ENCODE peak calls at places on chromosomes 12 and 14, in four cellular contexts. One of them, this sample, is unnamed.

GRCh38 chr12:29783773-29784666 is at the start of gene TMTC1:
- DNase-seq in thoracic aorta: no peak
- DNase-seq in foreskin fibroblast: peak
- DNase-seq in psoas muscle: peak
- DNase-seq in this sample: no peak

GRCh38 chr12:65597527-65597926 is 226.8 kb upstream of the HMGA2 start:
- DNase-seq in foreskin fibroblast: no peak
- DNase-seq in thoracic aorta: no peak
- DNase-seq in psoas muscle: no peak
- DNase-seq in this sample: no peak

GRCh38 chr12:127024791-127025190 is 1242.2 kb upstream of the TMEM132C start:
- DNase-seq in thoracic aorta: no peak
- DNase-seq in psoas muscle: no peak
- DNase-seq in foreskin fibroblast: no peak
- DNase-seq in this sample: no peak

GRCh38 chr14:87896393-87897380 is 96.3 kb downstream of the GALC start:
- DNase-seq in psoas muscle: no peak
- DNase-seq in foreskin fibroblast: peak
- DNase-seq in thoracic aorta: no peak
- DNase-seq in this sample: peak

GRCh38 chr14:29243355-29243754 is 476.8 kb downstream of the FOXG1 start:
- DNase-seq in foreskin fibroblast: peak
- DNase-seq in thoracic aorta: no peak
- DNase-seq in psoas muscle: no peak
- DNase-seq in this sample: no peak

GRCh38 chr14:102984336-102985102 is 62.1 kb downstream of the AMN start:
- DNase-seq in foreskin fibroblast: no peak
- DNase-seq in thoracic aorta: no peak
- DNase-seq in psoas muscle: no peak
- DNase-seq in this sample: no peak

GRCh38 chr12:16297521-16297920 is 20.0 kb upstream of the SLC15A5 start:
- DNase-seq in foreskin fibroblast: no peak
- DNase-seq in thoracic aorta: no peak
- DNase-seq in psoas muscle: no peak
- DNase-seq in this sample: no peak

GRCh38 chr12:49825971-49826421 is 2.2 kb downstream of the NCKAP5L start:
- DNase-seq in thoracic aorta: no peak
- DNase-seq in psoas muscle: no peak
- DNase-seq in foreskin fibroblast: peak
- DNase-seq in this sample: no peak

GRCh38 chr12:124397399-124397679 is 102.4 kb downstream of the RFLNA start:
- DNase-seq in thoracic aorta: no peak
- DNase-seq in psoas muscle: no peak
- DNase-seq in foreskin fibroblast: no peak
- DNase-seq in this sample: no peak

GRCh38 chr14:51869426-51870113 is 9.2 kb downstream of the GNG2 start:
- DNase-seq in foreskin fibroblast: no peak
- DNase-seq in psoas muscle: no peak
- DNase-seq in thoracic aorta: no peak
- DNase-seq in this sample: no peak

GRCh38 chr12:125221602-125222001 is 156.4 kb downstream of the AACS start:
- DNase-seq in foreskin fibroblast: no peak
- DNase-seq in psoas muscle: no peak
- DNase-seq in thoracic aorta: no peak
- DNase-seq in this sample: no peak

GRCh38 chr14:34329281-34329680 is 132.8 kb downstream of the SPTSSA start:
- DNase-seq in psoas muscle: no peak
- DNase-seq in thoracic aorta: no peak
- DNase-seq in foreskin fibroblast: no peak
- DNase-seq in this sample: no peak

GRCh38 chr12:63862187-63863107 is 17.9 kb downstream of the SRGAP1 start:
- DNase-seq in foreskin fibroblast: no peak
- DNase-seq in psoas muscle: no peak
- DNase-seq in thoracic aorta: no peak
- DNase-seq in this sample: no peak

GRCh38 chr12:71385155-71385554 is 54.4 kb upstream of the LGR5 start:
- DNase-seq in psoas muscle: no peak
- DNase-seq in thoracic aorta: no peak
- DNase-seq in foreskin fibroblast: no peak
- DNase-seq in this sample: no peak

GRCh38 chr12:40581889-40582288 is 110.3 kb upstream of the CNTN1 start:
- DNase-seq in psoas muscle: no peak
- DNase-seq in thoracic aorta: no peak
- DNase-seq in foreskin fibroblast: no peak
- DNase-seq in this sample: no peak

GRCh38 chr12:47124451-47124850 is 44.7 kb upstream of the AMIGO2 start:
- DNase-seq in psoas muscle: no peak
- DNase-seq in foreskin fibroblast: peak
- DNase-seq in thoracic aorta: no peak
- DNase-seq in this sample: no peak

GRCh38 chr12:31018106-31018890 is 55.4 kb upstream of the DDX11 start:
- DNase-seq in psoas muscle: no peak
- DNase-seq in thoracic aorta: no peak
- DNase-seq in foreskin fibroblast: no peak
- DNase-seq in this sample: no peak

GRCh38 chr12:115354007-115354452 is 670.1 kb upstream of the TBX3 start:
- DNase-seq in foreskin fibroblast: peak
- DNase-seq in psoas muscle: peak
- DNase-seq in thoracic aorta: peak
- DNase-seq in this sample: no peak

GRCh38 chr12:9406564-9407424 is 198.6 kb upstream of the PZP start:
- DNase-seq in psoas muscle: no peak
- DNase-seq in thoracic aorta: no peak
- DNase-seq in foreskin fibroblast: no peak
- DNase-seq in this sample: no peak

GRCh38 chr12:131827961-131828534 is at the start of gene MMP17:
- DNase-seq in psoas muscle: peak
- DNase-seq in foreskin fibroblast: peak
- DNase-seq in thoracic aorta: no peak
- DNase-seq in this sample: no peak

GRCh38 chr14:61472801-61473376 is 151.5 kb downstream of the PRKCH start:
- DNase-seq in thoracic aorta: no peak
- DNase-seq in psoas muscle: no peak
- DNase-seq in foreskin fibroblast: peak
- DNase-seq in this sample: no peak

GRCh38 chr12:71694099-71694820 is 8.4 kb downstream of the TMEM19 start:
- DNase-seq in foreskin fibroblast: no peak
- DNase-seq in thoracic aorta: no peak
- DNase-seq in psoas muscle: no peak
- DNase-seq in this sample: peak

GRCh38 chr12:120361506-120362208 is 7.3 kb downstream of the MSI1 start:
- DNase-seq in foreskin fibroblast: peak
- DNase-seq in psoas muscle: peak
- DNase-seq in thoracic aorta: no peak
- DNase-seq in this sample: no peak

GRCh38 chr12:15206338-15206737 is 14.9 kb downstream of the RERG start:
- DNase-seq in thoracic aorta: no peak
- DNase-seq in psoas muscle: no peak
- DNase-seq in foreskin fibroblast: no peak
- DNase-seq in this sample: no peak

GRCh38 chr12:15209782-15210181 is 11.4 kb downstream of the RERG start:
- DNase-seq in psoas muscle: no peak
- DNase-seq in thoracic aorta: no peak
- DNase-seq in foreskin fibroblast: peak
- DNase-seq in this sample: no peak

GRCh38 chr12:15206831-15207394 is 14.3 kb downstream of the RERG start:
- DNase-seq in foreskin fibroblast: no peak
- DNase-seq in thoracic aorta: no peak
- DNase-seq in psoas muscle: no peak
- DNase-seq in this sample: no peak

GRCh38 chr12:15208871-15209656 is 12.2 kb downstream of the RERG start:
- DNase-seq in psoas muscle: no peak
- DNase-seq in thoracic aorta: no peak
- DNase-seq in foreskin fibroblast: no peak
- DNase-seq in this sample: no peak

GRCh38 chr12:15208140-15208539 is 13.1 kb downstream of the RERG start:
- DNase-seq in thoracic aorta: no peak
- DNase-seq in psoas muscle: no peak
- DNase-seq in foreskin fibroblast: no peak
- DNase-seq in this sample: no peak
- TF ChIP-seq CTCF in thoracic aorta: no peak
- TF ChIP-seq CTCF in psoas muscle: peak
- TF ChIP-seq CTCF in foreskin fibroblast: peak
- TF ChIP-seq CTCF in this sample: no peak

DNA sequence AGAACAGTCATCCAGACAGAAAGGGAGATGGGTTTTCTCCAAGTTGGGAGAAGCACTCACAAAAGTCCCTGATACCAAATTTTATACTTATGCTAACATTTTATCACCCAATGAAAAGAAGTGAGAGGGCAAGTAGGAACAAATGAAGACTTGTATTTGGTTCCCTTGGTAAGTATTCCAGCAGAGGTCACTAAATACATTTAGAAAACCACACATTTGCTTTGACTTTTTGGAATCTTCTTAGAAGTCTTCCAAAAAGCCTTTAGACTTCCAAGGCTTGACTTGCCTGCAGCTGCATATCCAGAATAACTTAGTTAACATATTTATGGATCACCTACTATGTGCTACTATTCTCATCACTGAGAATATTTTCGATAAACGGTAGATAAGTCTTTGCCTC is 3.1 kb upstream of the GYS2 start:
- DNase-seq in psoas muscle: no peak
- DNase-seq in thoracic aorta: no peak
- DNase-seq in foreskin fibroblast: peak
- DNase-seq in this sample: no peak
- H3K4me3 ChIP-seq in psoas muscle: no peak
- H3K4me3 ChIP-seq in thoracic aorta: no peak
- H3K4me3 ChIP-seq in foreskin fibroblast: no peak
- H3K4me3 ChIP-seq in this sample: no peak

GRCh38 chr12:2282321-2282720 is 229.5 kb downstream of the CACNA1C start:
- DNase-seq in thoracic aorta: no peak
- DNase-seq in psoas muscle: no peak
- DNase-seq in foreskin fibroblast: no peak
- DNase-seq in this sample: no peak
- TF ChIP-seq CTCF in thoracic aorta: no peak
- TF ChIP-seq CTCF in psoas muscle: no peak
- TF ChIP-seq CTCF in foreskin fibroblast: no peak
- TF ChIP-seq CTCF in this sample: no peak

GRCh38 chr12:48810817-48811453 is 7.4 kb upstream of the CACNB3 start:
- DNase-seq in foreskin fibroblast: peak
- DNase-seq in psoas muscle: no peak
- DNase-seq in thoracic aorta: no peak
- DNase-seq in this sample: no peak
- H3K4me3 ChIP-seq in foreskin fibroblast: peak
- H3K4me3 ChIP-seq in psoas muscle: no peak
- H3K4me3 ChIP-seq in thoracic aorta: no peak
- H3K4me3 ChIP-seq in this sample: no peak

GRCh38 chr14:95444132-95445129 is 72.0 kb downstream of the SYNE3 start:
- DNase-seq in foreskin fibroblast: no peak
- DNase-seq in psoas muscle: no peak
- DNase-seq in thoracic aorta: no peak
- DNase-seq in this sample: no peak
- TF ChIP-seq CTCF in foreskin fibroblast: no peak
- TF ChIP-seq CTCF in psoas muscle: no peak
- TF ChIP-seq CTCF in thoracic aorta: no peak
- TF ChIP-seq CTCF in this sample: no peak

GRCh38 chr12:116697305-116698130 is 40.4 kb downstream of the SPRING1 start:
- DNase-seq in psoas muscle: no peak
- DNase-seq in thoracic aorta: no peak
- DNase-seq in foreskin fibroblast: no peak
- DNase-seq in this sample: no peak

GRCh38 chr12:116692605-116693004 is 45.3 kb downstream of the SPRING1 start:
- DNase-seq in foreskin fibroblast: no peak
- DNase-seq in thoracic aorta: no peak
- DNase-seq in psoas muscle: no peak
- DNase-seq in this sample: no peak

GRCh38 chr12:116693259-116694227 is 44.3 kb downstream of the SPRING1 start:
- DNase-seq in thoracic aorta: no peak
- DNase-seq in psoas muscle: no peak
- DNase-seq in foreskin fibroblast: no peak
- DNase-seq in this sample: no peak

GRCh38 chr12:116695464-116695725 is 42.5 kb downstream of the SPRING1 start:
- DNase-seq in foreskin fibroblast: no peak
- DNase-seq in thoracic aorta: no peak
- DNase-seq in psoas muscle: no peak
- DNase-seq in this sample: no peak

GRCh38 chr12:116694653-116695463 is 43.0 kb downstream of the SPRING1 start:
- DNase-seq in thoracic aorta: no peak
- DNase-seq in psoas muscle: no peak
- DNase-seq in foreskin fibroblast: no peak
- DNase-seq in this sample: no peak
- H3K4me3 ChIP-seq in thoracic aorta: no peak
- H3K4me3 ChIP-seq in psoas muscle: no peak
- H3K4me3 ChIP-seq in foreskin fibroblast: no peak
- H3K4me3 ChIP-seq in this sample: no peak

This sample was measured in GM12864.